ENCODE peak calls at places on chromosomes 7 and 10, in five cellular contexts. I is kidney epithelial cell, N is AG09309, Y is skeletal muscle cell, O is T-helper 2 cell. Q is an unnamed sample.
A peak's percentile ranks its signal among the peaks of the same experiment; 100 is the strongest.

GRCh38 chr7:99699946-99700345 is 20.1 kb upstream of the CYP3A5 start:
- DNase-seq in N (no peak), O (no peak), I (no peak), Y (no peak), Q (no peak)

GRCh38 chr10:87635498-87636312 is 24.0 kb upstream of the PAPSS2 start:
- DNase-seq in O (peak; percentile 80), Y (peak; percentile 49), I (peak; percentile 78), N (peak; percentile 27), Q (peak; percentile 81)

GRCh38 chr10:124733566-124734245 is 10.5 kb downstream of the FAM53B start:
- DNase-seq in N (no peak), Y (no peak), O (no peak), I (no peak), Q (no peak)

GRCh38 chr10:124717911-124718734 is 26.1 kb downstream of the FAM53B start:
- DNase-seq in Y (no peak), N (no peak), O (peak; percentile 99), I (no peak), Q (no peak)

GRCh38 chr7:1843271-1843861 is 173.3 kb downstream of the ELFN1 start:
- DNase-seq in I (no peak), O (no peak), Y (peak; percentile 68), N (no peak), Q (no peak)

GRCh38 chr10:117362313-117362712 is 12.9 kb downstream of the PDZD8 start:
- DNase-seq in I (no peak), N (no peak), Y (no peak), O (no peak), Q (no peak)

GRCh38 chr7:73606801-73607691 is 17.3 kb downstream of the MLXIPL start:
- DNase-seq in I (no peak), O (peak; percentile 35), Y (no peak), N (no peak), Q (peak; percentile 74)

GRCh38 chr7:66627151-66627681 is 1.5 kb upstream of the KCTD7 start:
- DNase-seq in Y (peak; percentile 74), O (no peak), I (no peak), N (no peak), Q (peak; percentile 45)

GRCh38 chr7:29310625-29311024 is 116.0 kb downstream of the CHN2 start:
- DNase-seq in I (no peak), O (no peak), N (no peak), Y (no peak), Q (no peak)

GRCh38 chr10:69685802-69686585 is 55.9 kb downstream of the FAM241B start:
- DNase-seq in Y (peak; percentile 15), O (no peak), N (no peak), I (peak; percentile 16), Q (no peak)

GRCh38 chr7:116671681-116672595 is at the start of gene MET:
- DNase-seq in Y (no peak), N (no peak), I (peak; percentile 60), O (peak; percentile 58), Q (peak; percentile 96)

GRCh38 chr7:125670926-125671572 is 741.4 kb upstream of the POT1 start:
- DNase-seq in Y (no peak), I (no peak), N (no peak), O (no peak), Q (peak; percentile 69)

GRCh38 chr7:28573059-28573553 is 160.8 kb downstream of the CREB5 start:
- DNase-seq in I (no peak), N (no peak), O (no peak), Y (no peak), Q (peak; percentile 93)

GRCh38 chr10:58291538-58292174 is 22.7 kb downstream of the CISD1 start:
- DNase-seq in N (no peak), Y (no peak), I (no peak), O (peak; percentile 55), Q (peak; percentile 83)

GRCh38 chr7:157018997-157019591 is 8.6 kb upstream of the MNX1 start:
- DNase-seq in Y (no peak), N (no peak), O (no peak), I (no peak), Q (peak; percentile 57)

GRCh38 chr7:50640256-50640655 is 75.1 kb upstream of the DDC start:
- DNase-seq in I (no peak), Y (no peak), O (peak; percentile 20), N (no peak), Q (no peak)

GRCh38 chr7:25862993-25863726 is 288.8 kb upstream of the NFE2L3 start:
- DNase-seq in I (no peak), O (no peak), N (no peak), Y (no peak), Q (no peak)

GRCh38 chr7:129782257-129783096 is 170.3 kb downstream of the UBE2H start:
- DNase-seq in Y (no peak), I (no peak), N (no peak), O (no peak), Q (peak; percentile 67)

GRCh38 chr10:125014984-125015944 is 73.3 kb downstream of the ZRANB1 start:
- DNase-seq in Y (no peak), I (no peak), N (no peak), O (peak; percentile 80), Q (no peak)

GRCh38 chr10:72564596-72564995 is 61.3 kb downstream of the MICU1 start:
- DNase-seq in I (no peak), O (peak; percentile 55), Y (peak; percentile 50), N (peak; percentile 35), Q (no peak)

GRCh38 chr7:139613971-139614411 is 90.5 kb downstream of the CLEC2L start:
- DNase-seq in I (no peak), N (no peak), O (no peak), Y (no peak), Q (peak; percentile 85)

GRCh38 chr7:1210979-1211608 is 21.6 kb upstream of the UNCX start:
- DNase-seq in O (no peak), Y (no peak), N (no peak), I (no peak), Q (no peak)

GRCh38 chr7:155994253-155994811 is 182.1 kb upstream of the SHH start:
- DNase-seq in I (no peak), N (no peak), Y (no peak), O (no peak), Q (no peak)

GRCh38 chr10:122424059-122424458 is 30.4 kb upstream of the ARMS2 start:
- DNase-seq in Y (no peak), I (no peak), N (no peak), O (no peak), Q (no peak)

GRCh38 chr10:35928017-35928619 is 286.0 kb upstream of the FZD8 start:
- DNase-seq in Y (no peak), N (no peak), O (no peak), I (no peak), Q (no peak)

GRCh38 chr10:88707429-88708110 is 1.5 kb downstream of the LIPK start:
- DNase-seq in O (no peak), I (peak; percentile 87), Y (peak; percentile 43), N (peak; percentile 57), Q (peak; percentile 70)

GRCh38 chr7:151408839-151409554 is 841 bp downstream of the WDR86 start:
- DNase-seq in I (no peak), Y (no peak), N (no peak), O (peak; percentile 89), Q (peak; percentile 63)